ENCODE peak calls at places on chromosomes 6 and 20, in nine cellular contexts. F is Caco-2, H is sigmoid colon, Y is adrenal gland, Z is body of pancreas, I is stomach, D is mammary epithelial cell, M is lower lobe of right lung, Q is psoas muscle. O is an unnamed sample.

GRCh38 chr20:828987-829386 is 4.5 kb upstream of the FAM110A start:
- DNase-seq in F (peak; percentile 71), H (peak; percentile 33), Y (no peak), Z (no peak), I (no peak), D (no peak), M (no peak), Q (no peak), O (no peak)

GRCh38 chr20:37901667-37902503 is 1.0 kb upstream of the VSTM2L start:
- DNase-seq in F (peak; percentile 64), H (no peak), Y (peak; percentile 32), Z (no peak), I (peak; percentile 53), D (peak; percentile 62), M (no peak), Q (no peak), O (peak; percentile 63)

GRCh38 chr6:90068835-90069478 is 174.7 kb downstream of the GJA10 start:
- DNase-seq in F (no peak), H (no peak), Y (no peak), Z (no peak), I (no peak), D (no peak), M (no peak), Q (no peak), O (no peak)

GRCh38 chr6:146598785-146599405 is at the start of gene ADGB:
- DNase-seq in F (peak; percentile 51), H (no peak), Y (peak; percentile 57), Z (peak; percentile 42), I (peak; percentile 45), D (peak; percentile 58), M (peak; percentile 82), Q (peak; percentile 51), O (no peak)

GRCh38 chr20:33005908-33006775 is 1.4 kb upstream of the BPIFB2 start:
- DNase-seq in F (no peak), H (no peak), Y (no peak), Z (no peak), I (no peak), D (no peak), M (no peak), Q (no peak), O (no peak)

GRCh38 chr20:4082406-4083102 is 67.2 kb upstream of the RNF24 start:
- DNase-seq in F (peak; percentile 64), H (peak; percentile 84), Y (peak; percentile 80), Z (peak; percentile 47), I (no peak), D (peak; percentile 79), M (peak; percentile 67), Q (no peak), O (no peak)

GRCh38 chr20:63652192-63652980 is 838 bp downstream of the STMN3 start:
- DNase-seq in F (peak; percentile 75), H (no peak), Y (no peak), Z (no peak), I (no peak), D (no peak), M (peak; percentile 48), Q (peak; percentile 31), O (no peak)

GRCh38 chr6:118324081-118324480 is 224.0 kb upstream of the PLN start:
- DNase-seq in F (no peak), H (no peak), Y (no peak), Z (no peak), I (no peak), D (peak; percentile 49), M (no peak), Q (no peak), O (no peak)

GRCh38 chr6:104356197-104356596 is 503.5 kb downstream of the HACE1 start:
- DNase-seq in F (no peak), H (no peak), Y (no peak), Z (no peak), I (no peak), D (no peak), M (no peak), Q (no peak), O (no peak)

GRCh38 chr6:101650402-101651100 is 257.0 kb downstream of the GRIK2 start:
- DNase-seq in F (no peak), H (no peak), Y (no peak), Z (no peak), I (no peak), D (no peak), M (no peak), Q (no peak), O (no peak)

GRCh38 chr6:4354181-4354580 is 218.8 kb upstream of the ECI2 start:
- DNase-seq in F (no peak), H (no peak), Y (no peak), Z (no peak), I (peak; percentile 22), D (no peak), M (no peak), Q (no peak), O (no peak)

GRCh38 chr20:38728911-38729642 is 4.8 kb downstream of the SLC32A1 start:
- DNase-seq in F (no peak), H (no peak), Y (no peak), Z (no peak), I (no peak), D (no peak), M (no peak), Q (no peak), O (no peak)

GRCh38 chr20:63775096-63775978 is 35.8 kb downstream of the SLC2A4RG start:
- DNase-seq in F (no peak), H (no peak), Y (peak; percentile 31), Z (peak; percentile 29), I (no peak), D (no peak), M (no peak), Q (peak; percentile 59), O (no peak)

GRCh38 chr20:37404461-37404881 is 58.5 kb downstream of the SRC start:
- DNase-seq in F (no peak), H (no peak), Y (no peak), Z (no peak), I (no peak), D (no peak), M (no peak), Q (no peak), O (no peak)

GRCh38 chr6:156807028-156807427 is 29.9 kb downstream of the ARID1B start:
- DNase-seq in F (no peak), H (no peak), Y (no peak), Z (no peak), I (no peak), D (no peak), M (no peak), Q (peak; percentile 63), O (no peak)
- H3K4me1 ChIP-seq in F (no peaks in the 10 kb centered on the region), H (peaks cover 44% of the 10 kb centered on the region), Y (peaks cover 16% of the 10 kb centered on the region), Z (peaks cover 36% of the 10 kb centered on the region), I (peaks cover 30% of the 10 kb centered on the region), D (no peaks in the 10 kb centered on the region), M (peaks cover 51% of the 10 kb centered on the region), Q (peaks cover 43% of the 10 kb centered on the region), O (peaks cover 17% of the 10 kb centered on the region)

GRCh38 chr20:25341716-25342680 is 48.6 kb downstream of the ABHD12 start:
- DNase-seq in F (no peak), H (no peak), Y (no peak), Z (no peak), I (no peak), D (peak; percentile 53), M (no peak), Q (no peak), O (no peak)

GRCh38 chr20:25339608-25340007 is 51.0 kb downstream of the ABHD12 start:
- DNase-seq in F (peak; percentile 77), H (no peak), Y (no peak), Z (peak; percentile 85), I (peak; percentile 62), D (no peak), M (no peak), Q (no peak), O (no peak)

GRCh38 chr20:25338112-25339023 is 52.3 kb downstream of the ABHD12 start:
- DNase-seq in F (no peak), H (no peak), Y (no peak), Z (peak; percentile 73), I (peak; percentile 42), D (no peak), M (no peak), Q (no peak), O (no peak)

GRCh38 chr20:25340380-25340779 is 50.3 kb downstream of the ABHD12 start:
- DNase-seq in F (no peak), H (no peak), Y (no peak), Z (no peak), I (no peak), D (no peak), M (no peak), Q (no peak), O (no peak)

DNA sequence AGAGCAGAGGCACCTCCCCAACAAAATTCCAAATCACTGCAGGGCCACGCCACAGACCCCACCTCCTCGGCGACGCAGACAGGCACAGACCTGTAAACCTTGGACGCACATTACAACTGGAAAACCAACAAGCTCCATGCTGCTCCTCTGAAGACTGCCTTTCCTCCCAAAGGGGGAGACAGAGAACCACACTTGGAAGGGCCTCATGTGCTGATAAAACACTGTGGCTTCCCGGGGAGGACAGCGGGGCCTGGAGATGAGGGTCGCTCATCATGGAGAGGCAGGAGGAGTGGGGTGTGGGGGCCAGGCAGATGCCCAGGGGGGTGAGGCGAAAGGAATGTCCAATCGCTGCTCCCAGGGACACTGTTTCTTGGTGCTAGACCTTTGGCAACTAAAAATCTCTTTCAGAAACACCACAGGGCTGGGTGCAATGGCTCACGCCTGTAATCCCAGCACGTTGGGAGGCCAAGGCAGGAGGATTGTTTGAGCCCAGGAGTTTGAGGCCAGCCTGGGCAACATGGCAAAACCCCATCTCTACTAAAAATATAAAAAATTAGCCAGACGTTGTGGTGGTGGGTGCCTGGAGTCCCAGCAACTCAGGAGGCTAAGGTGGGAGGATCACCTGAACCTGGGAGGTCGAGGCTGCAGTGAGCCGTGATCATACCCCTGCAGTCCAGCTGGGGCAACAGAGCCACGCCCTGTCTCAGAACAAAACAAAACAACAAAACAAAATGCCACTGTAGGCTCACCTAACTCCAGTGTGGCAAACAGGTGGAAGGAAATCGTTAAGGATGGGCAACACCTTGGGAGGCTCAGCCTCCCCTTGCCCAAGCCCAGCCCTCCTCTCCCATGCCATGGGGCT is 53.8 kb downstream of the ABHD12 start:
- DNase-seq in F (peak; percentile 62), H (no peak), Y (no peak), Z (peak; percentile 51), I (no peak), D (peak; percentile 76), M (no peak), Q (no peak), O (no peak)
- TF ChIP-seq CTCF in F (peak; percentile 81), H (no peak), Y (peak; percentile 21), Z (peak; percentile 82), I (peak; percentile 30), D (peak; percentile 89), M (no peak), Q (peak; percentile 8), O (peak; percentile 73)

DNA sequence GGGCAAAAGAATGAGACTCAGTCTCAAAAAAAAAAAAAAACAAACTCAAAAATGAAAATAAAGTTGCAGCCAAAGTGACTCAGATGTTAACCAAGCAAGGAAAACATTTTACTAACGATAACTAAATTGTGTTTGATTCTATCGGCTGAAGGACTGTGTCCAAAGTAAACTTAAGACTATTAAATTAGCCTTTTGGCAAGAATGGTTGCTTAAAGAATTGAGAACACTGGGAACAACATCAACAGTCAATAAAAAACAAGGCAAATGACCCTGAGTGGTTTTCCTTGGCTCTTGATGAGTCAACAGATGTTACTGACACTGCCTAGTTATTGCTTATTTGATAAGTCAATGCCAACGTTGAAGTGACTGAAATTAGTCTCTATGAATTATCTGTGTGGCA is 36.7 kb downstream of the POU3F2 start:
- DNase-seq in F (no peak), H (no peak), Y (no peak), Z (no peak), I (no peak), D (no peak), M (no peak), Q (no peak), O (no peak)
- H3K36me3 ChIP-seq in F (no peaks in the 10 kb centered on the region), H (no peaks in the 10 kb centered on the region), Y (no peaks in the 10 kb centered on the region), Z (no peaks in the 10 kb centered on the region), I (no peaks in the 10 kb centered on the region), D (no peaks in the 10 kb centered on the region), M (no peaks in the 10 kb centered on the region), Q (no peaks in the 10 kb centered on the region), O (no peaks in the 10 kb centered on the region)

GRCh38 chr6:2865270-2866182 is 23.9 kb upstream of the SERPINB1 start:
- DNase-seq in F (no peak), H (no peak), Y (no peak), Z (no peak), I (no peak), D (no peak), M (no peak), Q (no peak), O (no peak)
- H3K4me1 ChIP-seq in F (peaks cover 34% of the 10 kb centered on the region), H (no peaks in the 10 kb centered on the region), Y (no peaks in the 10 kb centered on the region), Z (peaks cover 13% of the 10 kb centered on the region), I (no peaks in the 10 kb centered on the region), D (peaks cover 7% of the 10 kb centered on the region), M (peaks cover 13% of the 10 kb centered on the region), Q (peaks cover 13% of the 10 kb centered on the region), O (peaks cover 15% of the 10 kb centered on the region)

O was measured in Panc1.